ENCODE peak calls at places on chromosomes 16 and 17, in six cellular contexts. D is A549, K is hepatocyte, X is body of pancreas, T is cardiac muscle cell, L is IMR-90. F is an unnamed sample. For H3K4me1, the result is how much of the 10 kb centered on the place peaks cover.

GRCh38 chr16:19722981-19723380 is 4.9 kb downstream of the IQCK start:
- DNase-seq in D (no peak), K (no peak), X (no peak), T (no peak), L (no peak), F (no peak)

GRCh38 chr16:79006762-79007161 is 593.8 kb downstream of the MAF start:
- DNase-seq in D (no peak), K (no peak), X (no peak), T (no peak), L (no peak), F (no peak)

GRCh38 chr16:60107920-60108319 is 1373.8 kb upstream of the GOT2 start:
- DNase-seq in D (no peak), K (no peak), X (no peak), T (no peak), L (no peak), F (no peak)

GRCh38 chr17:3221850-3222249 is 14.4 kb downstream of the OR1A1 start:
- DNase-seq in D (no peak), K (no peak), X (no peak), T (no peak), L (no peak), F (no peak)

GRCh38 chr16:11112723-11113348 is 143.2 kb downstream of the SOCS1 start:
- DNase-seq in D (no peak), K (no peak), X (peak), T (no peak), L (no peak), F (no peak)

GRCh38 chr17:67047382-67047781 is 3.0 kb downstream of the CACNG1 start:
- DNase-seq in D (no peak), K (no peak), X (no peak), T (no peak), L (no peak), F (no peak)

GRCh38 chr16:57724541-57724940 is 11.0 kb upstream of the KATNB1 start:
- DNase-seq in D (no peak), K (no peak), X (no peak), T (no peak), L (no peak), F (no peak)

GRCh38 chr16:48014349-48015135 is 141.3 kb downstream of the ABCC12 start:
- DNase-seq in D (peak), K (peak), X (no peak), T (no peak), L (peak), F (no peak)

GRCh38 chr17:82813299-82814051 is 26.3 kb downstream of the ZNF750 start:
- DNase-seq in D (no peak), K (no peak), X (no peak), T (no peak), L (no peak), F (peak)

GRCh38 chr17:7550359-7550758 is 1.5 kb downstream of the TNFSF12 start:
- DNase-seq in D (no peak), K (no peak), X (no peak), T (no peak), L (no peak), F (no peak)
- H3K4me1 ChIP-seq in D (under half), K (under half), X (under half), T (under half), L (under half), F (under half)

GRCh38 chr17:57866723-57867122 is 16.9 kb upstream of the MRPS23 start:
- DNase-seq in D (no peak), K (no peak), X (no peak), T (no peak), L (no peak), F (no peak)

GRCh38 chr17:57869599-57870282 is 19.9 kb upstream of the MRPS23 start:
- DNase-seq in D (peak), K (peak), X (no peak), T (peak), L (peak), F (no peak)

GRCh38 chr17:57868775-57869598 is 19.1 kb upstream of the MRPS23 start:
- DNase-seq in D (no peak), K (no peak), X (no peak), T (no peak), L (no peak), F (no peak)

GRCh38 chr17:57867126-57867525 is 17.3 kb upstream of the MRPS23 start:
- DNase-seq in D (no peak), K (no peak), X (no peak), T (no peak), L (no peak), F (no peak)

DNA sequence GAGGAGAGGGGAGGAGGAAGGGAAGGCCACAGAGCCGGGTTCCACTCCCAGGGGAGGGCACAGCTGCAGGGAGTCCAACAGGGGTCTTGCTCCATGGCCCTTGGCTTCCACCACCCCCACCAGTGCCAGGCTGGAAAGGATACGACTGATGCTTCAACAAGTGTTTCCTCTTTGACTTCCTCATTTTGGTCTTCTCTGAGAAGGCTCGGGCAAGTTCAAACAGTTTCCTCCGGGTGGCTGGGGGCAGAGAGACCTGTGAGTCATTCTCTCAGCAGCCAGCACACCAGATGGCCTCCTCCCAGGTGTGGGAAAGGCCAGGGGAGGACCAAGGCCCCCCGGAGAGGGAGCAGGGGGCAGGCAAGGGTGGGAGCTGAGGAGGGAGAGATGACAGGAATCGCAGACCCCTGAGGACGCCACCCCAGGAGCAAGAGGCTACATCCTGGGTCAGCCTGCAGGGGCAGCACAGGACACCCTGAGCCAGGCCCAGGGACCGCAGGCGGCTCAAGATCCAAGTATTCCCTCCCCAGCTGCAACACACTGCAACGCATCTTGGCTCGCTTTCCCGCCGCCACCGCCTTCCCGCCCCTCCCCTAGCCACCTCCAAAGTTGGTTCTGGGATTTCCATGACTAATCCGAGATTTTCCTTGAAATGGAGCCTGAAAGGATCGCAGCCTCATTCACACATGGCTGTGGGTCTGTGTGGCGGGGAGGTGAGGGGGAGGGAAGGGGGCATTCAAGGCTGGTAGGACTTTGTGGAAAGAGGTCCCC is 18.3 kb upstream of the MRPS23 start:
- DNase-seq in D (peak), K (peak), X (peak), T (peak), L (peak), F (peak)
- TF ChIP-seq CTCF in D (peak), K (peak), X (peak), T (peak), L (peak), F (no peak)

GRCh38 chr17:77037943-77038342 is 102.8 kb upstream of the SEC14L1 start:
- DNase-seq in D (no peak), K (no peak), X (no peak), T (no peak), L (no peak), F (no peak)

GRCh38 chr17:77034677-77035424 is 105.9 kb upstream of the SEC14L1 start:
- DNase-seq in D (no peak), K (no peak), X (no peak), T (no peak), L (no peak), F (no peak)

GRCh38 chr17:77036841-77037381 is 103.9 kb upstream of the SEC14L1 start:
- DNase-seq in D (no peak), K (no peak), X (peak), T (peak), L (no peak), F (no peak)

GRCh38 chr17:77035526-77035925 is 105.2 kb upstream of the SEC14L1 start:
- DNase-seq in D (no peak), K (no peak), X (no peak), T (no peak), L (no peak), F (no peak)

DNA sequence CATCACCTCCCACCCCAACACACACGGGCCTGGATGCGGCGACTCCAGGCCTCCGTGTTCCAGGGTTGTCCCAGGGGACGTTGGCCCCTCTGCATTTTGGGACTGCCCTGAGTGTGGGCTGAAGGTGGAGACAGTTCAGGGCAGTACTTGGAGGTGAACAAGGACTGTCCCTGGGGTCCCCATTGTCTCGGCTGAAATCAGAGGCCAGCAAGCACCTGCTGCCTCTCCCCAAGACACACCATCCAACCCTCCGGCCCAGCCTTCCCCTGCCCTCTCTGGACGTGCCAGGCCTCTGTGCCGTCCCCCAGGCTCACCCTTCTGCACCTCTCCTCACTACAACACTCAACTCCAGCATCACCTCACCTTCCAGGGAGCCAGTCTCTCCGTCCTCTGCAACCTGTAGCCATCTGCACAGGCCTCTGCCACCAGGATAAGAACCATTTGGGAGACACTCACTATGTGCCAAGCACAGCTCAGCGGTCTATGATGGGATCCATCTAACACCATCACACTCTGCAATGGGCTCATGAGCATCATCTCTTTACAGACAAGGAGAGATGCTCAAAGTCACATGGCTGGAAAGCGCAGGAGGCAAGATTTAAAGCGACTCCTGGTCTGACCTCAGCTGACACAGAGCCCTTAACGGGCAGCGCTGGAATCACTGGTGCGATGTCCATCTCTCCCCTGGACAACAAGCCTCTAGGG is 104.5 kb upstream of the SEC14L1 start:
- DNase-seq in D (no peak), K (no peak), X (no peak), T (no peak), L (no peak), F (no peak)
- H3K4me1 ChIP-seq in D (under half), K (under half), X (under half), T (under half), L (under half), F (under half)

DNA sequence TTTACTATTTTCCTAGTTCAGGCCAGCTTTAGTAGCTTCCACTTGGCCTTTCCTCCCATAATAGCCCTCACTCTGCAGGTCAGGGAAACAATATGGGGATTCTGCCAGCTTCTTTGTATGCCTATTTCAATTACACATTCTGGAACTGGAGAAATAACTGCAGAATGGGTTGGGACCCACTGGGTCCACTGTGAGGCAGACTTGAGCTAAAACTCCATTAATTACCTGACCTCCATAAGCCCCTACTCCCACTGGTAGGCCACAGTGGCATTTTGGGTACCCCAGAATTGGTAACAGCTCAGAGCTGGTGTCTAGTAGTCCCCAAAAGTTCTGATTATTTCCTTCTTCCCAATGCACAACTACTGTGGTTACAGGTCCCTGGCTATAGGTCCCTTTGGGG is 16.7 kb upstream of the TENT4B start:
- DNase-seq in D (no peak), K (no peak), X (no peak), T (no peak), L (no peak), F (no peak)
- TF ChIP-seq CTCF in D (no peak), K (no peak), X (no peak), T (peak), L (no peak), F (no peak)